ENCODE peak calls at places on chromosome 17, in nine cellular contexts. One of them, this sample, is unnamed.

GRCh38 chr17:68103148-68103547 is 67.6 kb downstream of the KPNA2 start:
- DNase-seq in A172: no peak
- DNase-seq in COR-L47: no peak
- DNase-seq in fibroblast of the aortic adventitia: peak
- DNase-seq in NCI-H2081: no peak
- DNase-seq in ELR: no peak
- DNase-seq in transverse colon: no peak
- DNase-seq in cerebellum: no peak
- DNase-seq in IMR-90: no peak
- DNase-seq in this sample: no peak

GRCh38 chr17:10729334-10730193 is at the start of gene TMEM220:
- DNase-seq in NCI-H2081: no peak
- DNase-seq in transverse colon: peak
- DNase-seq in COR-L47: no peak
- DNase-seq in cerebellum: peak
- DNase-seq in ELR: peak
- DNase-seq in A172: no peak
- DNase-seq in fibroblast of the aortic adventitia: peak
- DNase-seq in IMR-90: peak
- DNase-seq in this sample: no peak

GRCh38 chr17:67491009-67491677 is 114.1 kb downstream of the PITPNC1 start:
- DNase-seq in fibroblast of the aortic adventitia: peak
- DNase-seq in A172: peak
- DNase-seq in cerebellum: no peak
- DNase-seq in IMR-90: peak
- DNase-seq in COR-L47: no peak
- DNase-seq in ELR: peak
- DNase-seq in transverse colon: peak
- DNase-seq in NCI-H2081: no peak
- DNase-seq in this sample: peak

GRCh38 chr17:45338023-45338781 is 21.4 kb upstream of the MAP3K14 start:
- DNase-seq in fibroblast of the aortic adventitia: peak
- DNase-seq in NCI-H2081: no peak
- DNase-seq in IMR-90: no peak
- DNase-seq in COR-L47: no peak
- DNase-seq in A172: no peak
- DNase-seq in ELR: no peak
- DNase-seq in transverse colon: peak
- DNase-seq in cerebellum: no peak
- DNase-seq in this sample: no peak

GRCh38 chr17:42413464-42414040 is 9.5 kb downstream of the CAVIN1 start:
- DNase-seq in NCI-H2081: no peak
- DNase-seq in COR-L47: no peak
- DNase-seq in A172: no peak
- DNase-seq in IMR-90: no peak
- DNase-seq in cerebellum: no peak
- DNase-seq in fibroblast of the aortic adventitia: peak
- DNase-seq in ELR: peak
- DNase-seq in transverse colon: no peak
- DNase-seq in this sample: no peak

GRCh38 chr17:64103751-64104364 is 26.1 kb downstream of the ERN1 start:
- DNase-seq in IMR-90: peak
- DNase-seq in cerebellum: no peak
- DNase-seq in NCI-H2081: no peak
- DNase-seq in ELR: peak
- DNase-seq in A172: peak
- DNase-seq in transverse colon: no peak
- DNase-seq in fibroblast of the aortic adventitia: no peak
- DNase-seq in COR-L47: no peak
- DNase-seq in this sample: peak

GRCh38 chr17:65055708-65056638 is 567 bp downstream of the GNA13 start:
- DNase-seq in NCI-H2081: peak
- DNase-seq in cerebellum: peak
- DNase-seq in fibroblast of the aortic adventitia: peak
- DNase-seq in ELR: peak
- DNase-seq in IMR-90: peak
- DNase-seq in COR-L47: no peak
- DNase-seq in A172: peak
- DNase-seq in transverse colon: peak
- DNase-seq in this sample: no peak

GRCh38 chr17:79732804-79733691 is 2.3 kb downstream of the ENPP7 start:
- DNase-seq in IMR-90: no peak
- DNase-seq in transverse colon: peak
- DNase-seq in fibroblast of the aortic adventitia: no peak
- DNase-seq in A172: no peak
- DNase-seq in NCI-H2081: no peak
- DNase-seq in cerebellum: no peak
- DNase-seq in ELR: no peak
- DNase-seq in COR-L47: no peak
- DNase-seq in this sample: no peak

GRCh38 chr17:27577124-27577761 is 53.7 kb upstream of the LGALS9 start:
- DNase-seq in COR-L47: no peak
- DNase-seq in transverse colon: no peak
- DNase-seq in A172: peak
- DNase-seq in NCI-H2081: no peak
- DNase-seq in ELR: peak
- DNase-seq in IMR-90: peak
- DNase-seq in cerebellum: no peak
- DNase-seq in fibroblast of the aortic adventitia: peak
- DNase-seq in this sample: no peak

GRCh38 chr17:38598536-38598935 is 7.2 kb downstream of the SRCIN1 start:
- DNase-seq in cerebellum: peak
- DNase-seq in fibroblast of the aortic adventitia: peak
- DNase-seq in ELR: peak
- DNase-seq in NCI-H2081: peak
- DNase-seq in transverse colon: peak
- DNase-seq in A172: peak
- DNase-seq in IMR-90: peak
- DNase-seq in COR-L47: peak
- DNase-seq in this sample: peak

GRCh38 chr17:6523330-6523729 is 33.0 kb downstream of the PITPNM3 start:
- DNase-seq in IMR-90: peak
- DNase-seq in A172: peak
- DNase-seq in transverse colon: no peak
- DNase-seq in cerebellum: no peak
- DNase-seq in COR-L47: no peak
- DNase-seq in ELR: peak
- DNase-seq in fibroblast of the aortic adventitia: no peak
- DNase-seq in NCI-H2081: no peak
- DNase-seq in this sample: peak

GRCh38 chr17:21113106-21113690 is 13.6 kb upstream of the DHRS7B start:
- DNase-seq in fibroblast of the aortic adventitia: no peak
- DNase-seq in ELR: no peak
- DNase-seq in cerebellum: no peak
- DNase-seq in COR-L47: no peak
- DNase-seq in NCI-H2081: no peak
- DNase-seq in IMR-90: no peak
- DNase-seq in A172: no peak
- DNase-seq in transverse colon: no peak
- DNase-seq in this sample: no peak

GRCh38 chr17:50042211-50042610 is 13.7 kb upstream of the ITGA3 start:
- DNase-seq in fibroblast of the aortic adventitia: no peak
- DNase-seq in A172: no peak
- DNase-seq in ELR: no peak
- DNase-seq in cerebellum: no peak
- DNase-seq in transverse colon: no peak
- DNase-seq in COR-L47: no peak
- DNase-seq in NCI-H2081: no peak
- DNase-seq in IMR-90: no peak
- DNase-seq in this sample: no peak

GRCh38 chr17:19671433-19671832 is 22.9 kb downstream of the ALDH3A2 start:
- DNase-seq in fibroblast of the aortic adventitia: peak
- DNase-seq in cerebellum: no peak
- DNase-seq in ELR: no peak
- DNase-seq in transverse colon: no peak
- DNase-seq in IMR-90: no peak
- DNase-seq in NCI-H2081: no peak
- DNase-seq in COR-L47: no peak
- DNase-seq in A172: no peak
- DNase-seq in this sample: no peak

GRCh38 chr17:21042434-21043295 is at the start of gene USP22:
- DNase-seq in cerebellum: no peak
- DNase-seq in fibroblast of the aortic adventitia: no peak
- DNase-seq in COR-L47: peak
- DNase-seq in transverse colon: no peak
- DNase-seq in ELR: no peak
- DNase-seq in A172: peak
- DNase-seq in IMR-90: no peak
- DNase-seq in NCI-H2081: no peak
- DNase-seq in this sample: no peak

GRCh38 chr17:58337126-58337599 is 8.6 kb upstream of the TSPOAP1 start:
- DNase-seq in cerebellum: no peak
- DNase-seq in ELR: no peak
- DNase-seq in IMR-90: peak
- DNase-seq in NCI-H2081: no peak
- DNase-seq in fibroblast of the aortic adventitia: no peak
- DNase-seq in A172: no peak
- DNase-seq in COR-L47: no peak
- DNase-seq in transverse colon: peak
- DNase-seq in this sample: no peak

GRCh38 chr17:21679256-21680146 is 12.8 kb upstream of the KCNJ18 start:
- DNase-seq in fibroblast of the aortic adventitia: no peak
- DNase-seq in ELR: no peak
- DNase-seq in cerebellum: no peak
- DNase-seq in A172: no peak
- DNase-seq in transverse colon: no peak
- DNase-seq in COR-L47: no peak
- DNase-seq in IMR-90: no peak
- DNase-seq in NCI-H2081: no peak
- DNase-seq in this sample: no peak

GRCh38 chr17:78777886-78778285 is 4.2 kb downstream of the CYTH1 start:
- DNase-seq in transverse colon: no peak
- DNase-seq in fibroblast of the aortic adventitia: no peak
- DNase-seq in ELR: no peak
- DNase-seq in NCI-H2081: no peak
- DNase-seq in IMR-90: no peak
- DNase-seq in COR-L47: no peak
- DNase-seq in A172: no peak
- DNase-seq in cerebellum: no peak
- DNase-seq in this sample: no peak

GRCh38 chr17:48439473-48439872 is 9.5 kb upstream of the SKAP1 start:
- DNase-seq in IMR-90: no peak
- DNase-seq in cerebellum: no peak
- DNase-seq in COR-L47: no peak
- DNase-seq in transverse colon: no peak
- DNase-seq in A172: no peak
- DNase-seq in NCI-H2081: no peak
- DNase-seq in fibroblast of the aortic adventitia: no peak
- DNase-seq in ELR: no peak
- DNase-seq in this sample: no peak

GRCh38 chr17:29005936-29006438 is at the start of gene SEZ6:
- DNase-seq in COR-L47: peak
- DNase-seq in ELR: peak
- DNase-seq in cerebellum: peak
- DNase-seq in NCI-H2081: peak
- DNase-seq in IMR-90: peak
- DNase-seq in transverse colon: peak
- DNase-seq in fibroblast of the aortic adventitia: peak
- DNase-seq in A172: peak
- DNase-seq in this sample: no peak

GRCh38 chr17:6752068-6752909 is 3.6 kb upstream of the XAF1 start:
- DNase-seq in A172: peak
- DNase-seq in cerebellum: no peak
- DNase-seq in IMR-90: peak
- DNase-seq in fibroblast of the aortic adventitia: peak
- DNase-seq in COR-L47: no peak
- DNase-seq in NCI-H2081: no peak
- DNase-seq in ELR: peak
- DNase-seq in transverse colon: peak
- DNase-seq in this sample: peak

GRCh38 chr17:48543854-48544355 is 1.0 kb downstream of the HOXB2 start:
- DNase-seq in transverse colon: no peak
- DNase-seq in fibroblast of the aortic adventitia: peak
- DNase-seq in NCI-H2081: peak
- DNase-seq in A172: no peak
- DNase-seq in cerebellum: no peak
- DNase-seq in COR-L47: no peak
- DNase-seq in ELR: no peak
- DNase-seq in IMR-90: no peak
- DNase-seq in this sample: peak

GRCh38 chr17:31726980-31727427 is 132.0 kb downstream of the COPRS start:
- DNase-seq in IMR-90: peak
- DNase-seq in transverse colon: no peak
- DNase-seq in cerebellum: no peak
- DNase-seq in fibroblast of the aortic adventitia: no peak
- DNase-seq in A172: peak
- DNase-seq in ELR: peak
- DNase-seq in COR-L47: no peak
- DNase-seq in NCI-H2081: no peak
- DNase-seq in this sample: no peak

GRCh38 chr17:79160980-79161621 is 86.5 kb downstream of the ENGASE start:
- DNase-seq in COR-L47: no peak
- DNase-seq in ELR: peak
- DNase-seq in A172: peak
- DNase-seq in IMR-90: no peak
- DNase-seq in NCI-H2081: no peak
- DNase-seq in cerebellum: no peak
- DNase-seq in fibroblast of the aortic adventitia: no peak
- DNase-seq in transverse colon: no peak
- DNase-seq in this sample: no peak

GRCh38 chr17:4492762-4493561 is 5.7 kb upstream of the SPNS2 start:
- DNase-seq in fibroblast of the aortic adventitia: peak
- DNase-seq in ELR: peak
- DNase-seq in transverse colon: peak
- DNase-seq in cerebellum: no peak
- DNase-seq in IMR-90: peak
- DNase-seq in A172: peak
- DNase-seq in NCI-H2081: no peak
- DNase-seq in COR-L47: no peak
- DNase-seq in this sample: no peak

GRCh38 chr17:17897442-17897841 is 60.7 kb upstream of the SREBF1 start:
- DNase-seq in IMR-90: no peak
- DNase-seq in fibroblast of the aortic adventitia: no peak
- DNase-seq in NCI-H2081: no peak
- DNase-seq in COR-L47: no peak
- DNase-seq in A172: no peak
- DNase-seq in ELR: no peak
- DNase-seq in transverse colon: no peak
- DNase-seq in cerebellum: no peak
- DNase-seq in this sample: no peak

GRCh38 chr17:83196088-83196765 is 116.8 kb downstream of the METRNL start:
- DNase-seq in COR-L47: no peak
- DNase-seq in A172: peak
- DNase-seq in cerebellum: no peak
- DNase-seq in ELR: peak
- DNase-seq in transverse colon: no peak
- DNase-seq in fibroblast of the aortic adventitia: peak
- DNase-seq in NCI-H2081: no peak
- DNase-seq in IMR-90: peak
- DNase-seq in this sample: no peak

GRCh38 chr17:37608369-37609169 is 649 bp downstream of the SYNRG start:
- DNase-seq in ELR: peak
- DNase-seq in NCI-H2081: peak
- DNase-seq in A172: peak
- DNase-seq in fibroblast of the aortic adventitia: peak
- DNase-seq in transverse colon: no peak
- DNase-seq in cerebellum: peak
- DNase-seq in IMR-90: peak
- DNase-seq in COR-L47: peak
- DNase-seq in this sample: peak

GRCh38 chr17:42937712-42938596 is 26.3 kb downstream of the AARSD1 start:
- DNase-seq in ELR: peak
- DNase-seq in IMR-90: peak
- DNase-seq in fibroblast of the aortic adventitia: peak
- DNase-seq in A172: peak
- DNase-seq in cerebellum: peak
- DNase-seq in transverse colon: peak
- DNase-seq in NCI-H2081: peak
- DNase-seq in COR-L47: peak
- DNase-seq in this sample: peak

GRCh38 chr17:73281926-73282325 is 20.2 kb upstream of the CPSF4L start:
- DNase-seq in ELR: no peak
- DNase-seq in cerebellum: no peak
- DNase-seq in fibroblast of the aortic adventitia: no peak
- DNase-seq in NCI-H2081: no peak
- DNase-seq in COR-L47: no peak
- DNase-seq in transverse colon: no peak
- DNase-seq in IMR-90: no peak
- DNase-seq in A172: no peak
- DNase-seq in this sample: no peak

GRCh38 chr17:15273141-15273793 is 8.1 kb upstream of the PMP22 start:
- DNase-seq in COR-L47: no peak
- DNase-seq in A172: peak
- DNase-seq in transverse colon: no peak
- DNase-seq in fibroblast of the aortic adventitia: peak
- DNase-seq in cerebellum: no peak
- DNase-seq in IMR-90: peak
- DNase-seq in NCI-H2081: no peak
- DNase-seq in ELR: peak
- DNase-seq in this sample: peak